ENCODE peak calls at places on chromosomes 1 and 21, in six cellular contexts. L, R, A, B, D and H are unnamed samples.

GRCh38 chr1:222620566-222620965 is 2.7 kb downstream of the MIA3 start:
- DNase-seq in L (no peak), R (no peak), A (no peak), B (no peak), D (no peak), H (no peak)

GRCh38 chr1:159800177-159800935 is 1.8 kb upstream of the FCRL6 start:
- DNase-seq in L (no peak), R (no peak), A (no peak), B (no peak), D (no peak), H (peak)

GRCh38 chr1:39128959-39129358 is 75.5 kb upstream of the MACF1 start:
- DNase-seq in L (no peak), R (no peak), A (peak), B (no peak), D (no peak), H (no peak)

GRCh38 chr1:24043345-24044032 is 63.4 kb upstream of the SRSF10 start:
- DNase-seq in L (no peak), R (no peak), A (no peak), B (no peak), D (no peak), H (no peak)

GRCh38 chr1:184629261-184629660 is 125.4 kb downstream of the EDEM3 start:
- DNase-seq in L (no peak), R (no peak), A (no peak), B (no peak), D (no peak), H (no peak)

GRCh38 chr21:44874240-44874496 is 678 bp upstream of the PTTG1IP start:
- DNase-seq in L (no peak), R (no peak), A (no peak), B (no peak), D (no peak), H (no peak)

GRCh38 chr1:25714532-25714931 is 85.5 kb upstream of the SELENON start:
- DNase-seq in L (no peak), R (no peak), A (no peak), B (no peak), D (no peak), H (no peak)

GRCh38 chr1:216502528-216503162 is 79.4 kb upstream of the USH2A start:
- DNase-seq in L (no peak), R (no peak), A (no peak), B (peak), D (no peak), H (no peak)

GRCh38 chr1:215166886-215167285 is 84.3 kb downstream of the KCNK2 start:
- DNase-seq in L (no peak), R (no peak), A (no peak), B (peak), D (no peak), H (no peak)

GRCh38 chr1:1318777-1319645 is 5.4 kb downstream of the INTS11 start:
- DNase-seq in L (no peak), R (no peak), A (no peak), B (no peak), D (no peak), H (no peak)
- TF ChIP-seq CTCF in L (no peak), R (no peak), A (no peak), B (no peak), D (no peak), H (no peak)

GRCh38 chr1:204446413-204447111 is 34.9 kb upstream of the PPP1R15B start:
- DNase-seq in L (peak), R (no peak), A (peak), B (peak), D (peak), H (peak)

GRCh38 chr1:204443871-204444581 is 32.4 kb upstream of the PPP1R15B start:
- DNase-seq in L (no peak), R (no peak), A (no peak), B (no peak), D (no peak), H (no peak)

GRCh38 chr1:204447736-204448135 is 36.1 kb upstream of the PPP1R15B start:
- DNase-seq in L (no peak), R (no peak), A (no peak), B (no peak), D (no peak), H (no peak)

GRCh38 chr1:204447220-204447619 is 35.6 kb upstream of the PPP1R15B start:
- DNase-seq in L (no peak), R (no peak), A (no peak), B (no peak), D (no peak), H (no peak)

GRCh38 chr1:204445860-204446412 is 34.3 kb upstream of the PPP1R15B start:
- DNase-seq in L (peak), R (no peak), A (peak), B (peak), D (peak), H (peak)
- TF ChIP-seq CTCF in L (peak), R (no peak), A (no peak), B (peak), D (peak), H (no peak)

GRCh38 chr1:245501635-245502034 is 346.9 kb downstream of the KIF26B start:
- DNase-seq in L (no peak), R (no peak), A (no peak), B (no peak), D (no peak), H (no peak)

GRCh38 chr1:245495681-245496080 is 340.9 kb downstream of the KIF26B start:
- DNase-seq in L (no peak), R (no peak), A (no peak), B (no peak), D (no peak), H (no peak)

GRCh38 chr1:245503548-245503947 is 348.8 kb downstream of the KIF26B start:
- DNase-seq in L (no peak), R (no peak), A (no peak), B (no peak), D (no peak), H (no peak)

GRCh38 chr1:245500546-245500945 is 345.8 kb downstream of the KIF26B start:
- DNase-seq in L (peak), R (no peak), A (no peak), B (peak), D (no peak), H (no peak)
- TF ChIP-seq CTCF in L (no peak), R (no peak), A (no peak), B (no peak), D (no peak), H (no peak)

DNA sequence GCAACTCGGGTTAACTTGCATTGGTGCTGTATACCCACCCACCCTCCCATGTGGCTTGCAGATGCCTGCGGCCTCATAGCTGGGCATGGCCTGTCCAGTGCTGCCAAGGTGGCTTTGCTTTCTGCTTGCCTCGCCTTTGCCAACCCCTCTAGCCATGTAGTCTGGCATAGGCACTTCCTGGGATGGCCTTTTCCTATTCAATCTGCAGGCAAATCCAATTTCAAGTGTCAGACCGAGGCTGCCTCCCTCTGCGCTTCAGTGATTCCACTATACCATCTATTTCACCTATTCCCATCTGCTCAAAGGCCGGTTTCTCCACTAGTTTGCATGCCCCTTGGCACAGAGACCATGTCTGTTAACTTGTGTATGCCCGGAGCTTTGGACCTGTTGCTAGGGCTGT is 3.7 kb upstream of the ZBTB21 start:
- DNase-seq in L (no peak), R (no peak), A (no peak), B (no peak), D (no peak), H (no peak)
- TF ChIP-seq CTCF in L (no peak), R (no peak), A (no peak), B (no peak), D (no peak), H (no peak)